ENCODE peak calls at places on chromosomes 7 and 10, in eight cellular contexts. D, J, K, N, O, Z, L and I are unnamed samples.

GRCh38 chr10:679556-679955 is 9.9 kb downstream of the DIP2C start:
- DNase-seq in Z (no peak), K (no peak), N (no peak), D (no peak), O (no peak), J (no peak), L (no peak), I (no peak)

GRCh38 chr10:86261933-86262665 is 104.5 kb downstream of the GRID1 start:
- DNase-seq in Z (no peak), D (no peak), K (peak), L (peak), J (no peak), O (no peak), N (no peak), I (no peak)

GRCh38 chr7:129646369-129647021 is 35.0 kb downstream of the NRF1 start:
- DNase-seq in N (no peak), J (no peak), Z (no peak), L (no peak), K (no peak), O (no peak), D (no peak), I (no peak)

GRCh38 chr7:3893151-3893788 is 592.2 kb downstream of the SDK1 start:
- DNase-seq in K (no peak), Z (no peak), N (no peak), O (no peak), L (no peak), D (no peak), J (no peak), I (no peak)

GRCh38 chr7:43648725-43649406 is 66.0 kb downstream of the STK17A start:
- DNase-seq in N (peak), D (peak), L (peak), Z (no peak), O (peak), K (no peak), J (peak), I (peak)

GRCh38 chr7:151168022-151168786 is 710 bp upstream of the GBX1 start:
- DNase-seq in N (no peak), D (no peak), Z (peak), J (no peak), L (no peak), O (peak), K (peak), I (no peak)

GRCh38 chr10:132098539-132099421 is 33.0 kb downstream of the JAKMIP3 start:
- DNase-seq in D (no peak), Z (no peak), J (no peak), L (no peak), O (no peak), N (no peak), K (no peak), I (no peak)

GRCh38 chr10:5971315-5971832 is 6.0 kb downstream of the IL15RA start:
- DNase-seq in D (peak), K (peak), L (no peak), Z (no peak), J (peak), N (no peak), O (peak), I (no peak)